ENCODE peak calls at places on chromosomes 4 and X, in six cellular contexts. U is GM06990, K is fibroblast of pulmonary artery, D is lung, T is endothelial cell, A is lower lobe of right lung. W is an unnamed sample.

GRCh38 chrX:16464369-16464768 is 185.6 kb upstream of the S100G start:
- DNase-seq in U (no peak), K (no peak), D (no peak), T (no peak), A (no peak), W (no peak)

GRCh38 chr4:176499518-176499917 is 179.8 kb downstream of the SPCS3 start:
- DNase-seq in U (no peak), K (peak), D (no peak), T (no peak), A (no peak), W (no peak)

GRCh38 chrX:39819921-39820849 is 277.6 kb downstream of the BCOR start:
- DNase-seq in U (no peak), K (peak), D (no peak), T (no peak), A (no peak), W (no peak)

GRCh38 chr4:2791518-2792395 is 1.1 kb upstream of the SH3BP2 start:
- DNase-seq in U (no peak), K (no peak), D (no peak), T (peak), A (peak), W (no peak)

GRCh38 chr4:151184523-151185458 is 85.4 kb downstream of the RPS3A start:
- DNase-seq in U (no peak), K (peak), D (no peak), T (no peak), A (no peak), W (no peak)

GRCh38 chrX:148658115-148658725 is 157.8 kb downstream of the AFF2 start:
- DNase-seq in U (no peak), K (no peak), D (no peak), T (no peak), A (no peak), W (no peak)

GRCh38 chr4:42339935-42340406 is 57.3 kb upstream of the SHISA3 start:
- DNase-seq in U (no peak), K (peak), D (no peak), T (no peak), A (no peak), W (no peak)

GRCh38 chrX:40167240-40168182 is 69.8 kb upstream of the BCOR start:
- DNase-seq in U (no peak), K (no peak), D (no peak), T (peak), A (no peak), W (no peak)

GRCh38 chr4:180134116-180134866 is 2108.9 kb upstream of the TENM3 start:
- DNase-seq in U (peak), K (no peak), D (no peak), T (peak), A (no peak), W (no peak)

GRCh38 chr4:151667025-151667424 is 93.8 kb downstream of the GATB start:
- DNase-seq in U (no peak), K (no peak), D (no peak), T (no peak), A (no peak), W (peak)

GRCh38 chr4:147481577-147482109 is 746 bp downstream of the EDNRA start:
- DNase-seq in U (no peak), K (no peak), D (no peak), T (no peak), A (no peak), W (no peak)

GRCh38 chr4:117164338-117164737 is 79.0 kb upstream of the TRAM1L1 start:
- DNase-seq in U (no peak), K (no peak), D (no peak), T (no peak), A (no peak), W (peak)

GRCh38 chrX:72272868-72273267 is 4.2 kb downstream of the RPS4X start:
- DNase-seq in U (no peak), K (no peak), D (no peak), T (no peak), A (no peak), W (no peak)

GRCh38 chr4:105061136-105061696 is 85.5 kb upstream of the TET2 start:
- DNase-seq in U (peak), K (peak), D (no peak), T (no peak), A (no peak), W (peak)

GRCh38 chr4:87356832-87357526 is 34.0 kb downstream of the HSD17B11 start:
- DNase-seq in U (no peak), K (no peak), D (no peak), T (no peak), A (no peak), W (no peak)

GRCh38 chrX:10089378-10089795 is 67.4 kb upstream of the CLCN4 start:
- DNase-seq in U (no peak), K (no peak), D (no peak), T (no peak), A (no peak), W (no peak)

GRCh38 chrX:72382199-72382590 is 76.5 kb upstream of the CITED1 start:
- DNase-seq in U (no peak), K (peak), D (no peak), T (no peak), A (no peak), W (no peak)

DNA sequence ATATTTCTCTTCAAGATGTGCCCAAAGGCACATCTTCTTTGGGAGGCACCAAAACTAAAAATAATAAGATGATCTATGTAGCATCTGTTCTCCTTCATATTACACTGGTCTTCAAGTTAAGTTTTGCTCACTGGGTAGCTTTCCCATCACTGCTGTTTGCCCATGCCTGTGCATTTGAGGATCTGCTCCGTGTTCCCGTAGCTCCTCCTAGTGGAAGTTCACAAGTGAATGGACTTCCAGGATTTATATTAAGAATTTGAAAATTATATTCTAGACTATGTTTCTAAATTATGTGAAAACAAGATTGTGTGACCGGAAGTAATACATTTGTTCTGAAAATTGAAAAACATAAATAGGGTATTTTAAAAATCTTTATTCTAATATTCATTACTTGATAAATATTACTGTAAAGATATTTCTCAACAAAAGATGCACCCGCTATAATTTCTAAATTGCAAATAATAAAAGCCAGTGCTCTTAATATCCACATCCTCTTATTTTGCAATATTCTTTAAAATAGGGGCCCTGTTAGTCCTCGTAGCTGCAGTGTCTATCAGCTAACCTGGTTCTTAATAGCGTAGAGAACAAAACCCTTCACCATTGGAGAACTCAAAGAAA is 147.7 kb downstream of the RBM46 start:
- DNase-seq in U (no peak), K (peak), D (no peak), T (peak), A (no peak), W (no peak)
- TF ChIP-seq CTCF in U (peak), K (peak), D (no peak), T (peak), A (no peak), W (no peak)

GRCh38 chrX:47586043-47586787 is 4.0 kb downstream of the TIMP1 start:
- DNase-seq in U (no peak), K (no peak), D (no peak), T (no peak), A (no peak), W (no peak)

GRCh38 chrX:47587091-47587891 is 5.1 kb downstream of the TIMP1 start:
- DNase-seq in U (no peak), K (peak), D (no peak), T (no peak), A (no peak), W (no peak)

GRCh38 chrX:47584714-47585113 is 2.5 kb downstream of the TIMP1 start:
- DNase-seq in U (no peak), K (peak), D (no peak), T (no peak), A (no peak), W (no peak)

GRCh38 chrX:47583240-47583861 is 1.1 kb downstream of the TIMP1 start:
- DNase-seq in U (no peak), K (no peak), D (peak), T (no peak), A (no peak), W (no peak)

GRCh38 chrX:47585273-47585672 is 3.0 kb downstream of the TIMP1 start:
- DNase-seq in U (no peak), K (peak), D (no peak), T (no peak), A (no peak), W (no peak)
- TF ChIP-seq CTCF in U (no peak), K (no peak), D (no peak), T (no peak), A (no peak), W (no peak)

GRCh38 chr4:25861951-25862410 is 807 bp downstream of the SEL1L3 start:
- DNase-seq in U (peak), K (peak), D (peak), T (peak), A (peak), W (peak)

GRCh38 chr4:25863906-25864418 is 1.2 kb upstream of the SEL1L3 start:
- DNase-seq in U (no peak), K (no peak), D (no peak), T (peak), A (no peak), W (no peak)

GRCh38 chr4:25861422-25861926 is 1.3 kb downstream of the SEL1L3 start:
- DNase-seq in U (no peak), K (peak), D (no peak), T (no peak), A (no peak), W (no peak)

GRCh38 chr4:25862411-25863346 is at the start of gene SEL1L3:
- DNase-seq in U (peak), K (no peak), D (peak), T (peak), A (peak), W (peak)

GRCh38 chr4:25863347-25863784 is 578 bp upstream of the SEL1L3 start:
- DNase-seq in U (no peak), K (no peak), D (peak), T (peak), A (peak), W (peak)
- TF ChIP-seq CTCF in U (peak), K (peak), D (no peak), T (peak), A (peak), W (no peak)

GRCh38 chr4:83989835-83990234 is 453.9 kb downstream of the GPAT3 start:
- DNase-seq in U (no peak), K (no peak), D (no peak), T (no peak), A (no peak), W (no peak)

GRCh38 chr4:83996254-83996653 is 460.3 kb downstream of the GPAT3 start:
- DNase-seq in U (no peak), K (no peak), D (no peak), T (no peak), A (no peak), W (no peak)

GRCh38 chr4:83993774-83994173 is 457.9 kb downstream of the GPAT3 start:
- DNase-seq in U (no peak), K (no peak), D (no peak), T (no peak), A (no peak), W (no peak)
- TF ChIP-seq CTCF in U (peak), K (no peak), D (no peak), T (no peak), A (no peak), W (peak)

DNA sequence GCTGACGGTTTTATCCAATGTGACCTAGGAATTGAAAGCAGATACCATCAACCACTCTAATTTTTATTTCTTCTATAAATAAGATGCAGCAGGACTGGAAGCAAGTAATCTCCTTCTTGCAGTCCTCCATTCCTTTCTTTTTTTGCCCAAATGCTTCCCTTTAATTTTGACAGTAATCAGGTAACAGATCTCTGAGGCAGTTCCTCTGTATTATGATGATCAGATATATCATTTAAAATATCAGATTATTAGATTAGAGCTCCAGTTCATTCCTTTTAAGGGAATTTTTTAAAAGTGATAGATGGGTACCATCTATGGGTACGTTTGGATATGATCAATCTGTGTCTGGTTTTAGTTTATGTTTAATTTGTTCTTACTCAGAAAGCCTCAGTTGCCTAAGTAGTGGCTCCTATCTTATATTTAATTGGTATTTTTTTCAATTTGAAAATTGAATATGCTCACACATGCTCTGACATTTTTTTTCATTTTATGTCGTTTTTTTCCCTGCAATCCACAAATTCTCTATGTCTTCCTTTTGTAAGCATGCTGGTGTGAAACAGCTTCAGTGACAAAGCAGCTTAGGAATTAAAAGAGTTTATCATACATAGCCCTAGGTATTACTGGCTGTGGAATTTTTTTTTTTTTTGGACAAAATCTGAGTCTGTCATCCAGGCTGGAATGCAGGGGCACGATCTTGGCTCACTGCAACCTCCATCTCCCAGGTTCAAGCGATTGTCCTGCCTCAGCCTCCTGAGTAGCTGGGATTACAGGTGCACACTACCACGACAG is 73.7 kb upstream of the ANK2 start:
- DNase-seq in U (no peak), K (no peak), D (no peak), T (no peak), A (no peak), W (no peak)
- TF ChIP-seq CTCF in U (no peak), K (no peak), D (no peak), T (no peak), A (no peak), W (no peak)

GRCh38 chr4:103634236-103634635 is 85.5 kb downstream of the TACR3 start:
- DNase-seq in U (no peak), K (no peak), D (no peak), T (no peak), A (no peak), W (no peak)
- TF ChIP-seq CTCF in U (no peak), K (no peak), D (no peak), T (no peak), A (no peak), W (no peak)

DNA sequence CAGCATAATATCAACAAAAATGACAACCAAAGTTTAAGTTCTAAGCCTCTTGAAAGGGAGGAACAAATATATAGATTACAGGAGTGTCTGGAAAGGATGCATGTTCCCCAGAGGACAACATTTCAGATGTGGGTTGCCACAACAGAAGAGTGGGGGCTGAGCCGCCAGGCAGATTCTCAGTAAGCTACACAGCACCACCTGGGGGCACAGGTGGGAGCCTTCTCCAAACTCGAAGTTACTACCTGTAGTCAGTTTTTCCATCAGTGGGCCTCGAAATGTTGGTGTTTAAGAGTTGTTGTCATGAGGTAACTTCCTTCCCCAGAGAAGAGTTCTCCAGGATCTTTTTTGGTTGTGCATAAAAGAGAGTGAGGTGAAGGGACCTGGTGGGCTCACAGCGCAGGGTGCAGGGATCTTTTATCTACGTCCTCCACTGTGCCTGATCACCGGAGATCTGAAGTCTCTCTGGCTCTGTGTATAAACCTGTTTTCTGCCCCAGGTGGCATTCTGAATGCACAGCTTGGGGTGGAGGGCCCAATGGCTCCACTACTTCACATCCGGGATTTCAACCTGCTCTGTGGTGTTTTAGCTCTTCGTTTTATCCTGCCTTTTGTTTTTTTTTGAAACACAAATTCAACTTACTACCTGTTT is 58.4 kb upstream of the STS start:
- DNase-seq in U (no peak), K (no peak), D (no peak), T (no peak), A (no peak), W (no peak)
- TF ChIP-seq CTCF in U (peak), K (no peak), D (no peak), T (no peak), A (no peak), W (peak)

GRCh38 chrX:128517691-128518090 is 465.5 kb upstream of the ACTRT1 start:
- DNase-seq in U (no peak), K (no peak), D (no peak), T (no peak), A (no peak), W (no peak)

DNA sequence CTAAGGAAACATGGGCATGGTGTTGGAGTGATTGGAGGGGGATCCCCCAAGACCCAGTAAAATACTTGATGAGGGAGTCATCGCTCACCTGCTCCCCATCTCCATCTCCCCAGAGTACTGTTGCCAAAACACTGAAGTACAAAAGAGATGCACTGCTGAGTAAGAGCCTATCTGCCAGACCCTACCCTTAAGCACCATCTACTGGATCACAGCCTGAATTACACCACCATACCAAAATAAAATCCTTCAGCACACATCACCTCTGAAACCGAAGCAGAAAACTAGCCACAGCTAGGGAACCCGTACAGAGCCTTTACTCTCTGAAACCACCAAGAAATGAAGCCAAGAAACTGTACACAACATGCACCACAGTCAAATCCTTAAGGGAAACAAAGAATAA is 466.3 kb upstream of the ACTRT1 start:
- DNase-seq in U (no peak), K (peak), D (no peak), T (peak), A (no peak), W (no peak)
- TF ChIP-seq CTCF in U (peak), K (no peak), D (no peak), T (no peak), A (no peak), W (no peak)